ENCODE peak calls at places on chromosome X, in ten cellular contexts. One of them, this sample, is unnamed.

GRCh38 chrX:103464071-103464773 is 55.1 kb downstream of the RAB40A start:
- DNase-seq in T-helper 9 cell: peak; percentile 3
- DNase-seq in activated T-cell treated with anti-CD3 and anti-CD28 coated beads for 1 hour: no peak
- DNase-seq in activated CD4-positive, alpha-beta T cell treated with anti-CD3 and anti-CD28 coated beads, Interleukin-2, amount 10 ng/mL, durations not matched to agents 7 days and 5 days: peak; percentile 9
- DNase-seq in activated CD8-positive, alpha-beta memory T cell treated with anti-CD3 and anti-CD28 coated beads for 48 hours: no peak
- DNase-seq in A673: peak; percentile 52
- DNase-seq in activated T-helper 1 cell treated with Interleukin-2 at 50 U/mL for 16 hours: no peak
- DNase-seq in DMS79: no peak
- DNase-seq in foreskin fibroblast: peak; percentile 44
- DNase-seq in NCI-H1436: no peak
- DNase-seq in this sample: no peak

GRCh38 chrX:130224810-130225209 is 43.9 kb downstream of the ZNF280C start:
- DNase-seq in DMS79: no peak
- DNase-seq in activated CD8-positive, alpha-beta memory T cell treated with anti-CD3 and anti-CD28 coated beads for 48 hours: no peak
- DNase-seq in activated T-cell treated with anti-CD3 and anti-CD28 coated beads for 1 hour: no peak
- DNase-seq in activated T-helper 1 cell treated with Interleukin-2 at 50 U/mL for 16 hours: no peak
- DNase-seq in T-helper 9 cell: no peak
- DNase-seq in A673: no peak
- DNase-seq in NCI-H1436: no peak
- DNase-seq in foreskin fibroblast: no peak
- DNase-seq in activated CD4-positive, alpha-beta T cell treated with anti-CD3 and anti-CD28 coated beads, Interleukin-2, amount 10 ng/mL, durations not matched to agents 7 days and 5 days: no peak
- DNase-seq in this sample: no peak

GRCh38 chrX:47223476-47224250 is 5.2 kb downstream of the CDK16 start:
- DNase-seq in activated CD8-positive, alpha-beta memory T cell treated with anti-CD3 and anti-CD28 coated beads for 48 hours: no peak
- DNase-seq in activated T-helper 1 cell treated with Interleukin-2 at 50 U/mL for 16 hours: no peak
- DNase-seq in activated T-cell treated with anti-CD3 and anti-CD28 coated beads for 1 hour: no peak
- DNase-seq in activated CD4-positive, alpha-beta T cell treated with anti-CD3 and anti-CD28 coated beads, Interleukin-2, amount 10 ng/mL, durations not matched to agents 7 days and 5 days: no peak
- DNase-seq in NCI-H1436: no peak
- DNase-seq in foreskin fibroblast: no peak
- DNase-seq in A673: no peak
- DNase-seq in DMS79: no peak
- DNase-seq in T-helper 9 cell: no peak
- DNase-seq in this sample: no peak

GRCh38 chrX:49919617-49920016 is 2.8 kb upstream of the CLCN5 start:
- DNase-seq in DMS79: no peak
- DNase-seq in activated T-cell treated with anti-CD3 and anti-CD28 coated beads for 1 hour: peak; percentile 6
- DNase-seq in activated T-helper 1 cell treated with Interleukin-2 at 50 U/mL for 16 hours: no peak
- DNase-seq in NCI-H1436: peak; percentile 27
- DNase-seq in foreskin fibroblast: no peak
- DNase-seq in activated CD8-positive, alpha-beta memory T cell treated with anti-CD3 and anti-CD28 coated beads for 48 hours: no peak
- DNase-seq in A673: peak; percentile 58
- DNase-seq in T-helper 9 cell: peak; percentile 17
- DNase-seq in activated CD4-positive, alpha-beta T cell treated with anti-CD3 and anti-CD28 coated beads, Interleukin-2, amount 10 ng/mL, durations not matched to agents 7 days and 5 days: peak; percentile 39
- DNase-seq in this sample: no peak

GRCh38 chrX:2817036-2817435 is 11.7 kb upstream of the GYG2 start:
- DNase-seq in T-helper 9 cell: no peak
- DNase-seq in DMS79: no peak
- DNase-seq in foreskin fibroblast: no peak
- DNase-seq in activated CD8-positive, alpha-beta memory T cell treated with anti-CD3 and anti-CD28 coated beads for 48 hours: no peak
- DNase-seq in A673: peak; percentile 82
- DNase-seq in activated CD4-positive, alpha-beta T cell treated with anti-CD3 and anti-CD28 coated beads, Interleukin-2, amount 10 ng/mL, durations not matched to agents 7 days and 5 days: no peak
- DNase-seq in NCI-H1436: no peak
- DNase-seq in activated T-cell treated with anti-CD3 and anti-CD28 coated beads for 1 hour: no peak
- DNase-seq in activated T-helper 1 cell treated with Interleukin-2 at 50 U/mL for 16 hours: no peak
- DNase-seq in this sample: no peak

GRCh38 chrX:41373989-41374606 is 40.1 kb downstream of the DDX3X start:
- DNase-seq in NCI-H1436: no peak
- DNase-seq in activated CD4-positive, alpha-beta T cell treated with anti-CD3 and anti-CD28 coated beads, Interleukin-2, amount 10 ng/mL, durations not matched to agents 7 days and 5 days: no peak
- DNase-seq in activated CD8-positive, alpha-beta memory T cell treated with anti-CD3 and anti-CD28 coated beads for 48 hours: no peak
- DNase-seq in foreskin fibroblast: no peak
- DNase-seq in activated T-helper 1 cell treated with Interleukin-2 at 50 U/mL for 16 hours: no peak
- DNase-seq in DMS79: no peak
- DNase-seq in T-helper 9 cell: no peak
- DNase-seq in A673: no peak
- DNase-seq in activated T-cell treated with anti-CD3 and anti-CD28 coated beads for 1 hour: no peak
- DNase-seq in this sample: no peak

GRCh38 chrX:13092455-13092941 is 48.1 kb upstream of the FAM9C start:
- DNase-seq in activated CD8-positive, alpha-beta memory T cell treated with anti-CD3 and anti-CD28 coated beads for 48 hours: no peak
- DNase-seq in DMS79: no peak
- DNase-seq in foreskin fibroblast: no peak
- DNase-seq in T-helper 9 cell: peak; percentile 63
- DNase-seq in A673: no peak
- DNase-seq in activated T-cell treated with anti-CD3 and anti-CD28 coated beads for 1 hour: peak; percentile 49
- DNase-seq in activated T-helper 1 cell treated with Interleukin-2 at 50 U/mL for 16 hours: peak; percentile 66
- DNase-seq in activated CD4-positive, alpha-beta T cell treated with anti-CD3 and anti-CD28 coated beads, Interleukin-2, amount 10 ng/mL, durations not matched to agents 7 days and 5 days: peak; percentile 89
- DNase-seq in NCI-H1436: no peak
- DNase-seq in this sample: no peak

GRCh38 chrX:10611441-10612090 is 8.8 kb downstream of the MID1 start:
- DNase-seq in T-helper 9 cell: no peak
- DNase-seq in activated T-helper 1 cell treated with Interleukin-2 at 50 U/mL for 16 hours: no peak
- DNase-seq in foreskin fibroblast: no peak
- DNase-seq in activated CD4-positive, alpha-beta T cell treated with anti-CD3 and anti-CD28 coated beads, Interleukin-2, amount 10 ng/mL, durations not matched to agents 7 days and 5 days: no peak
- DNase-seq in activated T-cell treated with anti-CD3 and anti-CD28 coated beads for 1 hour: no peak
- DNase-seq in NCI-H1436: no peak
- DNase-seq in A673: no peak
- DNase-seq in DMS79: no peak
- DNase-seq in activated CD8-positive, alpha-beta memory T cell treated with anti-CD3 and anti-CD28 coated beads for 48 hours: no peak
- DNase-seq in this sample: no peak

GRCh38 chrX:51440365-51440764 is 56.0 kb downstream of the NUDT11 start:
- DNase-seq in activated CD8-positive, alpha-beta memory T cell treated with anti-CD3 and anti-CD28 coated beads for 48 hours: no peak
- DNase-seq in activated T-cell treated with anti-CD3 and anti-CD28 coated beads for 1 hour: no peak
- DNase-seq in T-helper 9 cell: no peak
- DNase-seq in activated T-helper 1 cell treated with Interleukin-2 at 50 U/mL for 16 hours: no peak
- DNase-seq in activated CD4-positive, alpha-beta T cell treated with anti-CD3 and anti-CD28 coated beads, Interleukin-2, amount 10 ng/mL, durations not matched to agents 7 days and 5 days: no peak
- DNase-seq in foreskin fibroblast: no peak
- DNase-seq in DMS79: no peak
- DNase-seq in NCI-H1436: no peak
- DNase-seq in A673: no peak
- DNase-seq in this sample: no peak

GRCh38 chrX:44039556-44039955 is 66.4 kb upstream of the NDP start:
- DNase-seq in T-helper 9 cell: no peak
- DNase-seq in DMS79: no peak
- DNase-seq in activated T-cell treated with anti-CD3 and anti-CD28 coated beads for 1 hour: no peak
- DNase-seq in A673: peak; percentile 66
- DNase-seq in activated T-helper 1 cell treated with Interleukin-2 at 50 U/mL for 16 hours: no peak
- DNase-seq in NCI-H1436: no peak
- DNase-seq in activated CD4-positive, alpha-beta T cell treated with anti-CD3 and anti-CD28 coated beads, Interleukin-2, amount 10 ng/mL, durations not matched to agents 7 days and 5 days: no peak
- DNase-seq in foreskin fibroblast: no peak
- DNase-seq in activated CD8-positive, alpha-beta memory T cell treated with anti-CD3 and anti-CD28 coated beads for 48 hours: no peak
- DNase-seq in this sample: no peak